ENCODE peak calls at places on chromosome 12, in five cellular contexts. G is HuH-7.5; W is stimulated activated CD4-positive, alpha-beta T cell treated with anti-CD3 and anti-CD28 coated beads, Interleukin-4, amount 100 ng/mL, for 48 hours; E is T-helper 2 cell; O is T-helper 1 cell. R is an unnamed sample.

GRCh38 chr12:89280833-89281533 is 71.3 kb downstream of the DUSP6 start:
- DNase-seq in O (no peak), W (no peak), E (no peak), G (no peak), R (no peak)

GRCh38 chr12:105480162-105480561 is 149.7 kb downstream of the C12orf75 start:
- DNase-seq in W (no peak), E (no peak), O (no peak), G (no peak), R (no peak)

GRCh38 chr12:101839324-101840283 is 8.8 kb upstream of the GNPTAB start:
- DNase-seq in E (peak; percentile 52), W (peak; percentile 62), G (no peak), O (peak; percentile 50), R (peak; percentile 59)

GRCh38 chr12:107847830-107848229 is 73.3 kb downstream of the ASCL4 start:
- DNase-seq in O (no peak), E (no peak), W (no peak), G (no peak), R (no peak)

GRCh38 chr12:116520801-116521471 is 38.2 kb upstream of the MAP1LC3B2 start:
- DNase-seq in G (no peak), E (no peak), W (no peak), O (no peak), R (no peak)

GRCh38 chr12:67794151-67794550 is 145.6 kb downstream of the DYRK2 start:
- DNase-seq in G (no peak), W (no peak), E (no peak), O (no peak), R (no peak)

GRCh38 chr12:27751386-27752047 is 28.5 kb upstream of the KLHL42 start:
- DNase-seq in W (no peak), O (no peak), E (no peak), G (no peak), R (no peak)

GRCh38 chr12:120980800-120981368 is 2.5 kb downstream of the HNF1A start:
- DNase-seq in G (no peak), O (no peak), W (no peak), E (no peak), R (no peak)

GRCh38 chr12:68798880-68799229 is 9.1 kb upstream of the MDM2 start:
- DNase-seq in W (no peak), G (no peak), E (no peak), O (no peak), R (no peak)

GRCh38 chr12:6083606-6084005 is 40.9 kb downstream of the VWF start:
- DNase-seq in O (no peak), W (no peak), E (no peak), G (no peak), R (no peak)

GRCh38 chr12:131390408-131391100 is 320.3 kb upstream of the SFSWAP start:
- DNase-seq in W (no peak), O (no peak), G (peak; percentile 61), E (no peak), R (no peak)

GRCh38 chr12:56326533-56326932 is 7.3 kb downstream of the PAN2 start:
- DNase-seq in O (no peak), E (no peak), W (no peak), G (no peak), R (no peak)

GRCh38 chr12:117695956-117696355 is 272.8 kb downstream of the KSR2 start:
- DNase-seq in O (no peak), E (no peak), G (no peak), W (no peak), R (no peak)

GRCh38 chr12:110846615-110847566 is at the start of gene CCDC63:
- DNase-seq in O (peak; percentile 9), E (peak; percentile 6), G (peak; percentile 73), W (peak; percentile 6), R (no peak)

GRCh38 chr12:701896-702539 is 38.8 kb upstream of the NINJ2 start:
- DNase-seq in W (no peak), G (no peak), O (no peak), E (no peak), R (no peak)

GRCh38 chr12:52949413-52950331 is 754 bp downstream of the KRT18 start:
- DNase-seq in G (peak; percentile 86), E (no peak), W (no peak), O (no peak), R (no peak)

GRCh38 chr12:58087428-58088117 is 146.2 kb downstream of the ATP23 start:
- DNase-seq in E (no peak), O (no peak), W (no peak), G (no peak), R (no peak)

GRCh38 chr12:54417712-54418440 is 1.2 kb downstream of the ITGA5 start:
- DNase-seq in E (no peak), W (no peak), O (peak; percentile 31), G (peak; percentile 60), R (peak; percentile 56)

GRCh38 chr12:67469666-67470065 is 178.9 kb upstream of the DYRK2 start:
- DNase-seq in W (no peak), O (no peak), G (no peak), E (no peak), R (no peak)

GRCh38 chr12:86660488-86661171 is 404.4 kb upstream of the MGAT4C start:
- DNase-seq in G (no peak), O (no peak), E (no peak), W (no peak), R (no peak)

GRCh38 chr12:55017421-55017820 is 2.4 kb upstream of the NEUROD4 start:
- DNase-seq in O (no peak), W (no peak), G (no peak), E (no peak), R (no peak)

GRCh38 chr12:127785535-127785934 is 481.4 kb upstream of the TMEM132C start:
- DNase-seq in E (no peak), G (no peak), O (no peak), W (no peak), R (no peak)

GRCh38 chr12:28610401-28611114 is 420.3 kb downstream of the CCDC91 start:
- DNase-seq in W (no peak), G (no peak), E (no peak), O (no peak), R (no peak)

GRCh38 chr12:55705802-55706402 is 1.8 kb downstream of the ITGA7 start:
- DNase-seq in O (no peak), W (no peak), G (peak; percentile 52), E (no peak), R (no peak)

GRCh38 chr12:108599948-108600701 is 2.2 kb upstream of the TMEM119 start:
- DNase-seq in W (no peak), E (no peak), O (no peak), G (no peak), R (no peak)

GRCh38 chr12:69062838-69063237 is 129.9 kb upstream of the CPM start:
- DNase-seq in E (no peak), G (no peak), O (no peak), W (no peak), R (no peak)

GRCh38 chr12:52009081-52009751 is 2.5 kb downstream of the TAMALIN start:
- DNase-seq in W (no peak), E (no peak), O (no peak), G (no peak), R (no peak)

GRCh38 chr12:66127695-66128094 is 2.9 kb downstream of the LLPH start:
- DNase-seq in E (no peak), W (no peak), O (no peak), G (no peak), R (no peak)

GRCh38 chr12:7959278-7960063 is 23.5 kb upstream of the SLC2A3 start:
- DNase-seq in W (no peak), O (peak; percentile 23), E (peak; percentile 38), G (no peak), R (peak; percentile 29)

GRCh38 chr12:92624236-92624635 is 78.6 kb upstream of the PLEKHG7 start:
- DNase-seq in E (no peak), W (no peak), O (no peak), G (no peak), R (no peak)

GRCh38 chr12:106248849-106249371 is 1.1 kb upstream of the CKAP4 start:
- DNase-seq in G (no peak), E (no peak), O (no peak), W (no peak), R (peak; percentile 52)

GRCh38 chr12:111057726-111058125 is 137.3 kb upstream of the MYL2 start:
- DNase-seq in E (no peak), W (no peak), G (no peak), O (no peak), R (no peak)

GRCh38 chr12:47509398-47509851 is 196.4 kb downstream of the RPAP3 start:
- DNase-seq in G (no peak), W (no peak), O (no peak), E (no peak), R (no peak)

GRCh38 chr12:59472273-59472672 is 123.6 kb upstream of the SLC16A7 start:
- DNase-seq in E (no peak), W (no peak), G (no peak), O (no peak), R (no peak)

GRCh38 chr12:131803995-131804521 is 24.1 kb upstream of the MMP17 start:
- DNase-seq in O (no peak), W (no peak), E (no peak), G (no peak), R (no peak)

GRCh38 chr12:131854861-131855476 is 26.8 kb downstream of the MMP17 start:
- DNase-seq in W (no peak), E (no peak), O (no peak), G (no peak), R (no peak)

GRCh38 chr12:8564656-8565055 is 24.0 kb upstream of the CLEC4E start:
- DNase-seq in E (no peak), W (no peak), G (no peak), O (no peak), R (no peak)

GRCh38 chr12:48451372-48451771 is 21.0 kb upstream of the ANP32D start:
- DNase-seq in O (no peak), G (no peak), W (no peak), E (no peak), R (no peak)